ENCODE peak calls at places on chromosome 9, in six cellular contexts. B is HT1080; Z is stimulated activated CD4-positive, alpha-beta T cell treated with anti-CD3 and anti-CD28 coated beads, Interleukin-15, amount 100 ng/mL, for 1 hour; T is glomerular endothelial cell; H is left ventricle myocardium inferior; V is fibroblast of the aortic adventitia. P is an unnamed sample.

GRCh38 chr9:17005085-17005484 is 129.8 kb upstream of the CNTLN start:
- DNase-seq in B (no peak), Z (no peak), T (peak), H (peak), V (peak), P (peak)

GRCh38 chr9:95511952-95512750 is 4.6 kb downstream of the PTCH1 start:
- DNase-seq in B (peak), Z (no peak), T (no peak), H (no peak), V (no peak), P (no peak)

GRCh38 chr9:92948032-92948534 is 760 bp downstream of the FGD3 start:
- DNase-seq in B (no peak), Z (no peak), T (no peak), H (no peak), V (no peak), P (no peak)

GRCh38 chr9:20500101-20500500 is 122.2 kb downstream of the MLLT3 start:
- DNase-seq in B (no peak), Z (no peak), T (no peak), H (no peak), V (no peak), P (no peak)

GRCh38 chr9:11328326-11328725 is 715.5 kb upstream of the PTPRD start:
- DNase-seq in B (peak), Z (no peak), T (no peak), H (no peak), V (no peak), P (no peak)

GRCh38 chr9:92671323-92671722 is 1.4 kb upstream of the IPPK start:
- DNase-seq in B (peak), Z (no peak), T (peak), H (peak), V (peak), P (peak)

GRCh38 chr9:116087246-116087645 is 66.3 kb upstream of the PAPPA start:
- DNase-seq in B (no peak), Z (no peak), T (no peak), H (peak), V (peak), P (peak)

GRCh38 chr9:80242022-80242421 is 670.3 kb downstream of the TLE4 start:
- DNase-seq in B (no peak), Z (no peak), T (no peak), H (no peak), V (no peak), P (no peak)